ENCODE peak calls at places on chromosome 2, in eight cellular contexts. A is CD4-positive, alpha-beta T cell; M is hepatocyte; L is mucosa of descending colon; K is fibroblast of the aortic adventitia; H is EH; B is CD8-positive, alpha-beta T cell; Q is spleen. J is an unnamed sample.

GRCh38 chr2:26001743-26002341 is 19.5 kb upstream of the KIF3C start:
- DNase-seq in A (no peak), M (peak; percentile 41), K (peak; percentile 91), B (no peak), L (no peak), H (no peak), Q (peak; percentile 74), J (peak; percentile 85)

GRCh38 chr2:99476629-99477028 is 13.2 kb downstream of the REV1 start:
- DNase-seq in L (no peak), B (no peak), A (no peak), M (no peak), Q (no peak), H (no peak), K (no peak), J (no peak)

GRCh38 chr2:231524477-231525247 is 5.6 kb downstream of the NMUR1 start:
- DNase-seq in K (no peak), M (no peak), A (no peak), L (no peak), Q (no peak), H (no peak), B (no peak), J (peak; percentile 77)

GRCh38 chr2:124258481-124258880 is 233.4 kb downstream of the CNTNAP5 start:
- DNase-seq in H (peak; percentile 91), A (no peak), Q (no peak), L (no peak), B (no peak), K (peak; percentile 40), M (no peak), J (no peak)

GRCh38 chr2:69118609-69119008 is 105.6 kb downstream of the ANTXR1 start:
- DNase-seq in K (peak; percentile 82), L (no peak), H (peak; percentile 84), B (no peak), A (no peak), Q (no peak), M (no peak), J (no peak)

GRCh38 chr2:197145471-197146056 is 165.0 kb downstream of the ANKRD44 start:
- DNase-seq in Q (peak; percentile 81), L (no peak), B (no peak), K (no peak), M (no peak), A (no peak), H (no peak), J (no peak)

GRCh38 chr2:223856584-223856983 is 19.2 kb upstream of the AP1S3 start:
- DNase-seq in A (no peak), L (no peak), H (no peak), M (no peak), K (no peak), Q (no peak), B (no peak), J (no peak)

GRCh38 chr2:45709137-45709536 is 57.7 kb downstream of the PRKCE start:
- DNase-seq in Q (no peak), A (no peak), K (no peak), H (no peak), M (no peak), B (no peak), L (no peak), J (no peak)

GRCh38 chr2:195543902-195544894 is 112.8 kb upstream of the SLC39A10 start:
- DNase-seq in Q (no peak), B (no peak), H (peak; percentile 86), A (no peak), L (no peak), K (peak; percentile 70), M (no peak), J (no peak)

GRCh38 chr2:229784791-229785190 is 70.4 kb upstream of the DNER start:
- DNase-seq in M (no peak), Q (no peak), K (peak; percentile 36), L (no peak), H (peak; percentile 25), A (no peak), B (no peak), J (no peak)

GRCh38 chr2:74554821-74555531 is 456 bp downstream of the DOK1 start:
- DNase-seq in A (peak; percentile 38), H (peak; percentile 52), B (peak; percentile 33), Q (peak; percentile 94), K (no peak), L (peak; percentile 82), M (peak; percentile 73), J (peak; percentile 91)

GRCh38 chr2:63580651-63581050 is 7.6 kb downstream of the WDPCP start:
- DNase-seq in K (peak; percentile 8), Q (no peak), L (no peak), A (no peak), B (no peak), H (no peak), M (no peak), J (no peak)

GRCh38 chr2:179883407-179883806 is 22.0 kb upstream of the ZNF385B start:
- DNase-seq in K (no peak), B (no peak), Q (no peak), A (no peak), L (no peak), M (no peak), H (no peak), J (no peak)

GRCh38 chr2:54660752-54661151 is 62.7 kb upstream of the EML6 start:
- DNase-seq in M (no peak), L (no peak), H (no peak), Q (no peak), A (no peak), K (no peak), B (no peak), J (no peak)

GRCh38 chr2:162974771-162975170 is 136.2 kb upstream of the KCNH7 start:
- DNase-seq in M (no peak), H (no peak), Q (no peak), L (no peak), B (no peak), K (no peak), A (no peak), J (no peak)

GRCh38 chr2:197191948-197192338 is 118.6 kb downstream of the ANKRD44 start:
- DNase-seq in M (no peak), K (no peak), B (no peak), L (no peak), A (no peak), Q (no peak), H (no peak), J (no peak)

GRCh38 chr2:117693166-117693565 is 121.3 kb upstream of the DDX18 start:
- DNase-seq in M (no peak), A (no peak), K (no peak), Q (no peak), L (no peak), B (no peak), H (no peak), J (no peak)

GRCh38 chr2:31710121-31710520 is 129.4 kb upstream of the SRD5A2 start:
- DNase-seq in A (no peak), M (no peak), K (no peak), H (no peak), L (no peak), B (no peak), Q (no peak), J (no peak)

GRCh38 chr2:157698430-157698829 is 69.8 kb upstream of the ACVR1C start:
- DNase-seq in B (no peak), A (no peak), K (peak; percentile 41), M (no peak), Q (no peak), L (no peak), H (no peak), J (no peak)

GRCh38 chr2:234679766-234680687 is 183.1 kb upstream of the ARL4C start:
- DNase-seq in L (peak; percentile 65), A (no peak), B (no peak), M (peak; percentile 66), K (peak; percentile 99), H (peak; percentile 99), Q (no peak), J (peak; percentile 92)

GRCh38 chr2:62297642-62298010 is 101.7 kb downstream of the B3GNT2 start:
- DNase-seq in B (no peak), L (no peak), K (no peak), A (no peak), M (no peak), Q (no peak), H (peak; percentile 47), J (no peak)

GRCh38 chr2:46073540-46074018 is 223.6 kb upstream of the EPAS1 start:
- DNase-seq in B (no peak), L (no peak), M (peak; percentile 41), H (peak; percentile 99), A (no peak), K (peak; percentile 93), Q (no peak), J (no peak)

GRCh38 chr2:183148967-183149366 is 24.7 kb downstream of the NUP35 start:
- DNase-seq in B (no peak), K (no peak), H (peak; percentile 3), L (no peak), A (no peak), Q (no peak), M (no peak), J (no peak)

J was measured in posterior vena cava.